ENCODE peak calls at places on chromosome X, in five cellular contexts. One of them, this sample, is unnamed.
A peak's percentile ranks its signal among the peaks of the same experiment; 100 is the strongest.

GRCh38 chrX:38260231-38260630 is 39.6 kb upstream of the SRPX start:
- DNase-seq in body of pancreas: no peak
- DNase-seq in ovary: no peak
- DNase-seq in testis: no peak
- DNase-seq in stomach: no peak
- DNase-seq in this sample: peak; percentile 4

GRCh38 chrX:54482839-54483593 is 13.0 kb downstream of the FGD1 start:
- DNase-seq in body of pancreas: no peak
- DNase-seq in ovary: peak; percentile 40
- DNase-seq in testis: no peak
- DNase-seq in stomach: no peak
- DNase-seq in this sample: no peak

GRCh38 chrX:71166461-71166860 is 21.8 kb downstream of the NLGN3 start:
- DNase-seq in body of pancreas: no peak
- DNase-seq in ovary: no peak
- DNase-seq in testis: no peak
- DNase-seq in stomach: no peak
- DNase-seq in this sample: no peak

GRCh38 chrX:111168314-111168713 is 72.3 kb downstream of the PAK3 start:
- DNase-seq in body of pancreas: no peak
- DNase-seq in ovary: no peak
- DNase-seq in testis: peak; percentile 18
- DNase-seq in stomach: no peak
- DNase-seq in this sample: peak; percentile 20

GRCh38 chrX:2334237-2334636 is 166.5 kb downstream of the DHRSX start:
- DNase-seq in body of pancreas: no peak
- DNase-seq in ovary: no peak
- DNase-seq in testis: no peak
- DNase-seq in stomach: no peak
- DNase-seq in this sample: no peak

GRCh38 chrX:486325-486724 is 99.6 kb upstream of the PPP2R3B start:
- DNase-seq in body of pancreas: no peak
- DNase-seq in ovary: no peak
- DNase-seq in testis: no peak
- DNase-seq in stomach: no peak
- DNase-seq in this sample: no peak

GRCh38 chrX:56813318-56813837 is 84.3 kb downstream of the NBDY start:
- DNase-seq in body of pancreas: no peak
- DNase-seq in ovary: no peak
- DNase-seq in testis: no peak
- DNase-seq in stomach: no peak
- DNase-seq in this sample: peak; percentile 86

GRCh38 chrX:136112286-136112685 is 35.0 kb upstream of the FHL1 start:
- DNase-seq in body of pancreas: no peak
- DNase-seq in ovary: no peak
- DNase-seq in testis: no peak
- DNase-seq in stomach: no peak
- DNase-seq in this sample: no peak

GRCh38 chrX:134247492-134247891 is 10.5 kb downstream of the CCDC160 start:
- DNase-seq in body of pancreas: no peak
- DNase-seq in ovary: no peak
- DNase-seq in testis: no peak
- DNase-seq in stomach: no peak
- DNase-seq in this sample: peak; percentile 4

GRCh38 chrX:133412246-133412645 is 3.0 kb downstream of the GPC4 start:
- DNase-seq in body of pancreas: no peak
- DNase-seq in ovary: no peak
- DNase-seq in testis: no peak
- DNase-seq in stomach: no peak
- DNase-seq in this sample: no peak

GRCh38 chrX:46912673-46913491 is 661 bp downstream of the JADE3 start:
- DNase-seq in body of pancreas: peak; percentile 45
- DNase-seq in ovary: peak; percentile 47
- DNase-seq in testis: peak; percentile 37
- DNase-seq in stomach: peak; percentile 45
- DNase-seq in this sample: peak; percentile 61

GRCh38 chrX:130118396-130118795 is 8.1 kb upstream of the ELF4 start:
- DNase-seq in body of pancreas: no peak
- DNase-seq in ovary: peak; percentile 54
- DNase-seq in testis: no peak
- DNase-seq in stomach: no peak
- DNase-seq in this sample: no peak

GRCh38 chrX:123713434-123713833 is 19.4 kb downstream of the THOC2 start:
- DNase-seq in body of pancreas: no peak
- DNase-seq in ovary: no peak
- DNase-seq in testis: no peak
- DNase-seq in stomach: no peak
- DNase-seq in this sample: no peak

GRCh38 chrX:85955510-85955909 is 91.8 kb downstream of the CHM start:
- DNase-seq in body of pancreas: no peak
- DNase-seq in ovary: no peak
- DNase-seq in testis: no peak
- DNase-seq in stomach: no peak
- DNase-seq in this sample: no peak

GRCh38 chrX:109654710-109655109 is 29.7 kb upstream of the KCNE5 start:
- DNase-seq in body of pancreas: no peak
- DNase-seq in ovary: no peak
- DNase-seq in testis: no peak
- DNase-seq in stomach: no peak
- DNase-seq in this sample: no peak

GRCh38 chrX:73916931-73917657 is 354.1 kb downstream of the CHIC1 start:
- DNase-seq in body of pancreas: no peak
- DNase-seq in ovary: no peak
- DNase-seq in testis: no peak
- DNase-seq in stomach: no peak
- DNase-seq in this sample: no peak

GRCh38 chrX:129719931-129720520 is 18.8 kb upstream of the XPNPEP2 start:
- DNase-seq in body of pancreas: no peak
- DNase-seq in ovary: no peak
- DNase-seq in testis: no peak
- DNase-seq in stomach: no peak
- DNase-seq in this sample: no peak

GRCh38 chrX:153333271-153333670 is 682 bp upstream of the ZNF275 start:
- DNase-seq in body of pancreas: no peak
- DNase-seq in ovary: no peak
- DNase-seq in testis: no peak
- DNase-seq in stomach: no peak
- DNase-seq in this sample: no peak

GRCh38 chrX:76148011-76148665 is 24.7 kb upstream of the PBDC1 start:
- DNase-seq in body of pancreas: peak; percentile 17
- DNase-seq in ovary: peak; percentile 18
- DNase-seq in testis: no peak
- DNase-seq in stomach: no peak
- DNase-seq in this sample: peak; percentile 18

GRCh38 chrX:97766496-97767095 is 882.9 kb downstream of the RPA4 start:
- DNase-seq in body of pancreas: no peak
- DNase-seq in ovary: no peak
- DNase-seq in testis: no peak
- DNase-seq in stomach: no peak
- DNase-seq in this sample: no peak

GRCh38 chrX:46788902-46789301 is 30.0 kb upstream of the SLC9A7 start:
- DNase-seq in body of pancreas: no peak
- DNase-seq in ovary: no peak
- DNase-seq in testis: no peak
- DNase-seq in stomach: no peak
- DNase-seq in this sample: no peak

GRCh38 chrX:12308420-12308819 is 170.1 kb downstream of the FRMPD4 start:
- DNase-seq in body of pancreas: no peak
- DNase-seq in ovary: no peak
- DNase-seq in testis: no peak
- DNase-seq in stomach: no peak
- DNase-seq in this sample: no peak

GRCh38 chrX:35919536-35920309 is at the start of gene CFAP47:
- DNase-seq in body of pancreas: peak; percentile 62
- DNase-seq in ovary: no peak
- DNase-seq in testis: peak; percentile 48
- DNase-seq in stomach: peak; percentile 30
- DNase-seq in this sample: no peak

GRCh38 chrX:136920001-136920400 is 39.5 kb upstream of the RBMX start:
- DNase-seq in body of pancreas: no peak
- DNase-seq in ovary: no peak
- DNase-seq in testis: no peak
- DNase-seq in stomach: no peak
- DNase-seq in this sample: no peak

GRCh38 chrX:109600114-109600710 is 24.8 kb downstream of the KCNE5 start:
- DNase-seq in body of pancreas: no peak
- DNase-seq in ovary: no peak
- DNase-seq in testis: peak; percentile 23
- DNase-seq in stomach: no peak
- DNase-seq in this sample: no peak

GRCh38 chrX:49058794-49059193 is at the start of gene CCDC120:
- DNase-seq in body of pancreas: peak; percentile 71
- DNase-seq in ovary: no peak
- DNase-seq in testis: no peak
- DNase-seq in stomach: peak; percentile 60
- DNase-seq in this sample: no peak

GRCh38 chrX:13381514-13381913 is 61.7 kb upstream of the ATXN3L start:
- DNase-seq in body of pancreas: no peak
- DNase-seq in ovary: no peak
- DNase-seq in testis: no peak
- DNase-seq in stomach: no peak
- DNase-seq in this sample: no peak

GRCh38 chrX:53584891-53585290 is 101.6 kb downstream of the HUWE1 start:
- DNase-seq in body of pancreas: no peak
- DNase-seq in ovary: no peak
- DNase-seq in testis: peak; percentile 23
- DNase-seq in stomach: no peak
- DNase-seq in this sample: no peak

GRCh38 chrX:7170903-7171302 is 22.9 kb upstream of the PUDP start:
- DNase-seq in body of pancreas: no peak
- DNase-seq in ovary: no peak
- DNase-seq in testis: peak; percentile 13
- DNase-seq in stomach: peak; percentile 32
- DNase-seq in this sample: peak; percentile 19

GRCh38 chrX:129777218-129777768 is 2.5 kb upstream of the SASH3 start:
- DNase-seq in body of pancreas: no peak
- DNase-seq in ovary: no peak
- DNase-seq in testis: peak; percentile 17
- DNase-seq in stomach: peak; percentile 71
- DNase-seq in this sample: peak; percentile 12

GRCh38 chrX:97616883-97617510 is 733.3 kb downstream of the RPA4 start:
- DNase-seq in body of pancreas: no peak
- DNase-seq in ovary: no peak
- DNase-seq in testis: no peak
- DNase-seq in stomach: no peak
- DNase-seq in this sample: no peak

GRCh38 chrX:19687395-19687794 is 172.1 kb upstream of the MAP3K15 start:
- DNase-seq in body of pancreas: no peak
- DNase-seq in ovary: no peak
- DNase-seq in testis: no peak
- DNase-seq in stomach: no peak
- DNase-seq in this sample: no peak

GRCh38 chrX:115297189-115297588 is 7.7 kb downstream of the LUZP4 start:
- DNase-seq in body of pancreas: no peak
- DNase-seq in ovary: no peak
- DNase-seq in testis: no peak
- DNase-seq in stomach: no peak
- DNase-seq in this sample: no peak

GRCh38 chrX:100409316-100410082 is 574 bp downstream of the PCDH19 start:
- DNase-seq in body of pancreas: no peak
- DNase-seq in ovary: peak; percentile 17
- DNase-seq in testis: no peak
- DNase-seq in stomach: no peak
- DNase-seq in this sample: no peak

GRCh38 chrX:10288400-10288799 is 131.6 kb downstream of the CLCN4 start:
- DNase-seq in body of pancreas: no peak
- DNase-seq in ovary: no peak
- DNase-seq in testis: no peak
- DNase-seq in stomach: no peak
- DNase-seq in this sample: no peak

GRCh38 chrX:35392232-35392631 is 405.9 kb upstream of the MAGEB16 start:
- DNase-seq in body of pancreas: no peak
- DNase-seq in ovary: no peak
- DNase-seq in testis: no peak
- DNase-seq in stomach: no peak
- DNase-seq in this sample: no peak

GRCh38 chrX:129823523-129823922 is 20.2 kb downstream of the ZDHHC9 start:
- DNase-seq in body of pancreas: no peak
- DNase-seq in ovary: no peak
- DNase-seq in testis: no peak
- DNase-seq in stomach: no peak
- DNase-seq in this sample: no peak

GRCh38 chrX:8201896-8202331 is 30.8 kb upstream of the VCX2 start:
- DNase-seq in body of pancreas: no peak
- DNase-seq in ovary: peak; percentile 16
- DNase-seq in testis: peak; percentile 13
- DNase-seq in stomach: no peak
- DNase-seq in this sample: no peak

GRCh38 chrX:96682516-96682915 is 2.1 kb upstream of the DIAPH2 start:
- DNase-seq in body of pancreas: no peak
- DNase-seq in ovary: no peak
- DNase-seq in testis: no peak
- DNase-seq in stomach: no peak
- DNase-seq in this sample: peak; percentile 0

DNA sequence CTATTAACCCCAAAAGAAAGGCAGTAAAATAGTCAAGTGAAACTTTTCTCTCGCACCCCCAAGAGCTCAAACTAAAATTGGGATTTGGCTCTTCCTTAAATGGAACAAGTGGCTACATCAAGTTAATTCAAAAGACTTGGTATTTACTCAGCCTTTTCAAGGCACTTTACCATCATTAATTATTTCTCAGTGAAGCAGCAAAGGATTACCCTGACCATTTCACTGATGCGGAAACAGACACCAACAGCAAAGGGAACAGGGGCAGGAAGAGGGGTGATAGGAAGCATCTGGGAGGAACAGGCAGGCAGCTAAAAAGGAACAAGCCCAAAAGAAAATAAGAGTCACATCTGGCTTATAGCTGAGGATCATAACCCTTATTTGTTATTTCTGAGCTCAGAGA is 2.7 kb downstream of the SCML2 start:
- DNase-seq in body of pancreas: no peak
- DNase-seq in ovary: no peak
- DNase-seq in testis: no peak
- DNase-seq in stomach: no peak
- DNase-seq in this sample: no peak
- TF ChIP-seq POLR2A in body of pancreas: no peak
- TF ChIP-seq POLR2A in ovary: no peak
- TF ChIP-seq POLR2A in testis: no peak
- TF ChIP-seq POLR2A in stomach: no peak
- TF ChIP-seq POLR2A in this sample: no peak

GRCh38 chrX:26445288-26445687 is 229.3 kb downstream of the MAGEB5 start:
- DNase-seq in body of pancreas: no peak
- DNase-seq in ovary: no peak
- DNase-seq in testis: no peak
- DNase-seq in stomach: no peak
- DNase-seq in this sample: no peak
- TF ChIP-seq POLR2A in body of pancreas: no peak
- TF ChIP-seq POLR2A in ovary: no peak
- TF ChIP-seq POLR2A in testis: no peak
- TF ChIP-seq POLR2A in stomach: no peak
- TF ChIP-seq POLR2A in this sample: no peak

GRCh38 chrX:65668362-65669310 is 1.2 kb downstream of the MSN start:
- DNase-seq in body of pancreas: peak; percentile 55
- DNase-seq in ovary: peak; percentile 72
- DNase-seq in testis: peak; percentile 52
- DNase-seq in stomach: peak; percentile 30
- DNase-seq in this sample: peak; percentile 78
- TF ChIP-seq POLR2A in body of pancreas: no peak
- TF ChIP-seq POLR2A in ovary: peak; percentile 35
- TF ChIP-seq POLR2A in testis: no peak
- TF ChIP-seq POLR2A in stomach: no peak
- TF ChIP-seq POLR2A in this sample: no peak

GRCh38 chrX:45621356-45622041 is 420.8 kb upstream of the DIPK2B start:
- DNase-seq in body of pancreas: no peak
- DNase-seq in ovary: no peak
- DNase-seq in testis: no peak
- DNase-seq in stomach: no peak
- DNase-seq in this sample: no peak
- TF ChIP-seq POLR2A in body of pancreas: no peak
- TF ChIP-seq POLR2A in ovary: no peak
- TF ChIP-seq POLR2A in testis: no peak
- TF ChIP-seq POLR2A in stomach: no peak
- TF ChIP-seq POLR2A in this sample: no peak

This sample was measured in erythroblast.